ENCODE peak calls at places on chromosomes 7 and 10, in five cellular contexts. J, C, S, L and I are unnamed samples.

GRCh38 chr10:90986870-90987269 is 66.0 kb upstream of the ANKRD1 start:
- DNase-seq in J (no peak), C (no peak), S (no peak), L (no peak), I (no peak)

GRCh38 chr7:151233111-151233701 is 923 bp downstream of the CHPF2 start:
- DNase-seq in J (peak; percentile 43), C (no peak), S (no peak), L (peak; percentile 75), I (peak; percentile 47)

GRCh38 chr10:78424721-78425120 is 391.1 kb downstream of the RPS24 start:
- DNase-seq in J (no peak), C (no peak), S (no peak), L (no peak), I (no peak)

GRCh38 chr10:113520606-113521481 is 32.0 kb upstream of the HABP2 start:
- DNase-seq in J (peak; percentile 66), C (no peak), S (peak; percentile 51), L (peak; percentile 74), I (no peak)

GRCh38 chr7:48074231-48074654 is 14.8 kb upstream of the UPP1 start:
- DNase-seq in J (no peak), C (no peak), S (no peak), L (no peak), I (no peak)

GRCh38 chr10:119516381-119517234 is 25.9 kb downstream of the RGS10 start:
- DNase-seq in J (no peak), C (peak; percentile 21), S (no peak), L (peak; percentile 82), I (peak; percentile 34)

GRCh38 chr10:28555358-28555757 is 22.4 kb downstream of the WAC start:
- DNase-seq in J (no peak), C (no peak), S (no peak), L (no peak), I (no peak)

GRCh38 chr7:76303057-76303828 is 770 bp downstream of the HSPB1 start:
- DNase-seq in J (peak; percentile 92), C (peak; percentile 51), S (no peak), L (peak; percentile 87), I (peak; percentile 43)

GRCh38 chr10:4498763-4499251 is 327.2 kb upstream of the AKR1E2 start:
- DNase-seq in J (no peak), C (no peak), S (peak; percentile 51), L (no peak), I (no peak)

GRCh38 chr7:37128644-37129043 is 320.0 kb downstream of the ELMO1 start:
- DNase-seq in J (no peak), C (no peak), S (peak; percentile 16), L (no peak), I (no peak)

GRCh38 chr7:73303546-73303945 is 5.1 kb downstream of the NSUN5 start:
- DNase-seq in J (no peak), C (no peak), S (no peak), L (no peak), I (no peak)

GRCh38 chr10:90969947-90970673 is 49.2 kb upstream of the ANKRD1 start:
- DNase-seq in J (no peak), C (no peak), S (no peak), L (no peak), I (no peak)

GRCh38 chr7:16668049-16668858 is 22.3 kb downstream of the BZW2 start:
- DNase-seq in J (peak; percentile 40), C (no peak), S (no peak), L (no peak), I (no peak)